ENCODE peak calls at places on chromosomes 6 and 20, in four cellular contexts. J is substantia nigra, H is activated gamma-delta T cell, R is anterior cingulate cortex. K is an unnamed sample.
A peak's percentile ranks its signal among the peaks of the same experiment; 100 is the strongest.

GRCh38 chr6:71258078-71258866 is 30.3 kb upstream of the OGFRL1 start:
- DNase-seq in J (no peak), H (no peak), R (no peak), K (no peak)

GRCh38 chr6:42848700-42849099 is 30.7 kb upstream of the RPL7L1 start:
- DNase-seq in J (no peak), H (no peak), R (no peak), K (no peak)

GRCh38 chr6:167856999-167857660 is 30.4 kb downstream of the AFDN start:
- DNase-seq in J (no peak), H (no peak), R (no peak), K (no peak)

GRCh38 chr6:1424306-1424927 is 35.0 kb downstream of the FOXF2 start:
- DNase-seq in J (no peak), H (no peak), R (peak; percentile 2), K (no peak)

GRCh38 chr6:90446164-90446563 is 140.7 kb downstream of the MAP3K7 start:
- DNase-seq in J (no peak), H (no peak), R (no peak), K (no peak)

GRCh38 chr20:44704551-44704971 is 10.6 kb upstream of the CCN5 start:
- DNase-seq in J (no peak), H (no peak), R (no peak), K (no peak)

GRCh38 chr6:21190701-21191588 is 402.6 kb upstream of the SOX4 start:
- DNase-seq in J (no peak), H (no peak), R (no peak), K (no peak)

GRCh38 chr6:48825501-48826317 is 637.3 kb downstream of the MMUT start:
- DNase-seq in J (no peak), H (no peak), R (no peak), K (no peak)

GRCh38 chr6:35973670-35974222 is 50.7 kb downstream of the SLC26A8 start:
- DNase-seq in J (no peak), H (no peak), R (no peak), K (no peak)

GRCh38 chr6:1611572-1612385 is 2.1 kb downstream of the FOXC1 start:
- DNase-seq in J (no peak), H (no peak), R (no peak), K (no peak)

GRCh38 chr6:168088161-168089106 is 9.4 kb upstream of the FRMD1 start:
- DNase-seq in J (peak; percentile 14), H (no peak), R (no peak), K (peak; percentile 80)

GRCh38 chr6:11009353-11009752 is 34.8 kb downstream of the ELOVL2 start:
- DNase-seq in J (no peak), H (no peak), R (no peak), K (peak; percentile 36)

GRCh38 chr6:122374307-122374706 is 25.1 kb upstream of the HSF2 start:
- DNase-seq in J (no peak), H (no peak), R (no peak), K (no peak)

GRCh38 chr6:161546632-161547031 is 272.8 kb upstream of the AGPAT4 start:
- DNase-seq in J (no peak), H (no peak), R (no peak), K (no peak)

GRCh38 chr20:45771182-45771759 is 20.4 kb downstream of the WFDC3 start:
- DNase-seq in J (peak; percentile 19), H (no peak), R (peak; percentile 39), K (peak; percentile 93)

GRCh38 chr6:56659721-56660373 is 17.2 kb upstream of the DST start:
- DNase-seq in J (no peak), H (no peak), R (no peak), K (no peak)

GRCh38 chr20:50189681-50190250 is 864 bp upstream of the CEBPB start:
- DNase-seq in J (no peak), H (no peak), R (no peak), K (no peak)

GRCh38 chr6:131998255-131998982 is 47.2 kb upstream of the CCN2 start:
- DNase-seq in J (no peak), H (no peak), R (no peak), K (no peak)

GRCh38 chr20:58109918-58110635 is 118.4 kb downstream of the ANKRD60 start:
- DNase-seq in J (no peak), H (no peak), R (no peak), K (no peak)

GRCh38 chr6:137903933-137904821 is 37.1 kb downstream of the TNFAIP3 start:
- DNase-seq in J (no peak), H (no peak), R (no peak), K (no peak)

GRCh38 chr6:87212596-87212995 is 57.2 kb downstream of the ZNF292 start:
- DNase-seq in J (no peak), H (no peak), R (no peak), K (no peak)

GRCh38 chr20:22562620-22563019 is 21.8 kb downstream of the FOXA2 start:
- DNase-seq in J (no peak), H (no peak), R (no peak), K (no peak)

GRCh38 chr20:57076951-57077350 is 189.5 kb downstream of the BMP7 start:
- DNase-seq in J (no peak), H (no peak), R (no peak), K (no peak)

GRCh38 chr6:16471222-16471784 is 232.9 kb downstream of the GMPR start:
- DNase-seq in J (no peak), H (no peak), R (no peak), K (no peak)

GRCh38 chr6:113755449-113756289 is 101.5 kb upstream of the MARCKS start:
- DNase-seq in J (no peak), H (no peak), R (no peak), K (no peak)

GRCh38 chr20:37727247-37727956 is 33.6 kb downstream of the CTNNBL1 start:
- DNase-seq in J (no peak), H (no peak), R (no peak), K (peak; percentile 6)

GRCh38 chr6:110689275-110689935 is 125.9 kb downstream of the CDK19 start:
- DNase-seq in J (no peak), H (no peak), R (no peak), K (no peak)

GRCh38 chr6:79082304-79082703 is 4.2 kb upstream of the PHIP start:
- DNase-seq in J (no peak), H (no peak), R (no peak), K (no peak)

GRCh38 chr6:45773906-45774305 is 241.8 kb downstream of the CLIC5 start:
- DNase-seq in J (no peak), H (no peak), R (no peak), K (no peak)

K was measured in NT2/D1.